ENCODE peak calls at places on chromosomes 3 and 15, in eight cellular contexts. Q, Y, L, F, G, W, J and K are unnamed samples.

GRCh38 chr15:70243686-70244540 is 146.2 kb upstream of the TLE3 start:
- DNase-seq in Q (no peak), Y (peak), L (no peak), F (no peak), G (no peak), W (no peak), J (no peak), K (no peak)

GRCh38 chr3:119497824-119498187 is 541 bp upstream of the TIMMDC1 start:
- DNase-seq in Q (peak), Y (peak), L (peak), F (no peak), G (no peak), W (peak), J (peak), K (no peak)

GRCh38 chr15:100763764-100764750 is 115.6 kb upstream of the ALDH1A3 start:
- DNase-seq in Q (no peak), Y (no peak), L (no peak), F (no peak), G (no peak), W (peak), J (no peak), K (peak)

GRCh38 chr15:94205366-94205765 is 26.0 kb upstream of the MCTP2 start:
- DNase-seq in Q (no peak), Y (no peak), L (no peak), F (no peak), G (peak), W (no peak), J (no peak), K (no peak)

GRCh38 chr15:41933771-41934170 is 38.6 kb downstream of the EHD4 start:
- DNase-seq in Q (no peak), Y (no peak), L (no peak), F (no peak), G (peak), W (peak), J (no peak), K (no peak)

GRCh38 chr3:195613468-195614069 is 29.8 kb upstream of the APOD start:
- DNase-seq in Q (no peak), Y (no peak), L (peak), F (no peak), G (no peak), W (no peak), J (peak), K (no peak)

GRCh38 chr15:90866800-90867199 is 1.6 kb upstream of the FURIN start:
- DNase-seq in Q (no peak), Y (no peak), L (no peak), F (no peak), G (no peak), W (no peak), J (no peak), K (no peak)

GRCh38 chr3:46929324-46929723 is 47.2 kb downstream of the CCDC12 start:
- DNase-seq in Q (no peak), Y (no peak), L (no peak), F (no peak), G (no peak), W (peak), J (no peak), K (no peak)

GRCh38 chr3:190883141-190883540 is 20.6 kb upstream of the GMNC start:
- DNase-seq in Q (no peak), Y (no peak), L (no peak), F (no peak), G (no peak), W (no peak), J (no peak), K (no peak)

GRCh38 chr3:123110238-123110952 is 43.6 kb downstream of the PDIA5 start:
- DNase-seq in Q (no peak), Y (peak), L (no peak), F (no peak), G (no peak), W (no peak), J (no peak), K (no peak)

GRCh38 chr15:93562752-93563151 is 473.7 kb upstream of the RGMA start:
- DNase-seq in Q (no peak), Y (no peak), L (no peak), F (no peak), G (no peak), W (no peak), J (no peak), K (no peak)

GRCh38 chr3:178295257-178295912 is 240.9 kb upstream of the KCNMB2 start:
- DNase-seq in Q (no peak), Y (no peak), L (no peak), F (no peak), G (no peak), W (no peak), J (peak), K (no peak)